ENCODE peak calls at places on chromosomes 1 and 21, in five cellular contexts. One of them, this sample, is unnamed.

GRCh38 chr1:225653463-225654276 is 747 bp upstream of the ENAH start:
- DNase-seq in transverse colon: peak
- DNase-seq in ovary: peak
- DNase-seq in GM23338: peak
- DNase-seq in stimulated activated CD4-positive, alpha-beta T cell treated with anti-CD3 and anti-CD28 coated beads, Interleukin-15, amount 100 ng/mL, for 24 hours: peak
- DNase-seq in this sample: peak

GRCh38 chr1:17437260-17438175 is 2.0 kb downstream of the RCC2 start:
- DNase-seq in transverse colon: peak
- DNase-seq in ovary: peak
- DNase-seq in GM23338: peak
- DNase-seq in stimulated activated CD4-positive, alpha-beta T cell treated with anti-CD3 and anti-CD28 coated beads, Interleukin-15, amount 100 ng/mL, for 24 hours: peak
- DNase-seq in this sample: peak

GRCh38 chr1:169327875-169328274 is 39.7 kb downstream of the NME7 start:
- DNase-seq in transverse colon: no peak
- DNase-seq in ovary: no peak
- DNase-seq in GM23338: no peak
- DNase-seq in stimulated activated CD4-positive, alpha-beta T cell treated with anti-CD3 and anti-CD28 coated beads, Interleukin-15, amount 100 ng/mL, for 24 hours: no peak
- DNase-seq in this sample: no peak

GRCh38 chr1:231396643-231397042 is 25.4 kb downstream of the EGLN1 start:
- DNase-seq in transverse colon: no peak
- DNase-seq in ovary: no peak
- DNase-seq in GM23338: no peak
- DNase-seq in stimulated activated CD4-positive, alpha-beta T cell treated with anti-CD3 and anti-CD28 coated beads, Interleukin-15, amount 100 ng/mL, for 24 hours: no peak
- DNase-seq in this sample: no peak

GRCh38 chr1:97875996-97876395 is 44.8 kb downstream of the DPYD start:
- DNase-seq in transverse colon: no peak
- DNase-seq in ovary: no peak
- DNase-seq in GM23338: no peak
- DNase-seq in stimulated activated CD4-positive, alpha-beta T cell treated with anti-CD3 and anti-CD28 coated beads, Interleukin-15, amount 100 ng/mL, for 24 hours: no peak
- DNase-seq in this sample: no peak

GRCh38 chr1:27049607-27050006 is 37.0 kb upstream of the TENT5B start:
- DNase-seq in transverse colon: no peak
- DNase-seq in ovary: no peak
- DNase-seq in GM23338: peak
- DNase-seq in stimulated activated CD4-positive, alpha-beta T cell treated with anti-CD3 and anti-CD28 coated beads, Interleukin-15, amount 100 ng/mL, for 24 hours: peak
- DNase-seq in this sample: peak

GRCh38 chr1:241310451-241310850 is 46.6 kb downstream of the RGS7 start:
- DNase-seq in transverse colon: no peak
- DNase-seq in ovary: no peak
- DNase-seq in GM23338: no peak
- DNase-seq in stimulated activated CD4-positive, alpha-beta T cell treated with anti-CD3 and anti-CD28 coated beads, Interleukin-15, amount 100 ng/mL, for 24 hours: no peak
- DNase-seq in this sample: no peak

GRCh38 chr21:32257952-32258785 is 20.7 kb downstream of the MIS18A start:
- DNase-seq in transverse colon: peak
- DNase-seq in ovary: peak
- DNase-seq in GM23338: peak
- DNase-seq in stimulated activated CD4-positive, alpha-beta T cell treated with anti-CD3 and anti-CD28 coated beads, Interleukin-15, amount 100 ng/mL, for 24 hours: peak
- DNase-seq in this sample: peak

GRCh38 chr1:232950919-232951579 is 638 bp downstream of the NTPCR start:
- DNase-seq in transverse colon: peak
- DNase-seq in ovary: no peak
- DNase-seq in GM23338: peak
- DNase-seq in stimulated activated CD4-positive, alpha-beta T cell treated with anti-CD3 and anti-CD28 coated beads, Interleukin-15, amount 100 ng/mL, for 24 hours: peak
- DNase-seq in this sample: peak

GRCh38 chr21:37986751-37987399 is 70.6 kb upstream of the KCNJ6 start:
- DNase-seq in transverse colon: no peak
- DNase-seq in ovary: no peak
- DNase-seq in GM23338: no peak
- DNase-seq in stimulated activated CD4-positive, alpha-beta T cell treated with anti-CD3 and anti-CD28 coated beads, Interleukin-15, amount 100 ng/mL, for 24 hours: no peak
- DNase-seq in this sample: peak

GRCh38 chr1:3219005-3219724 is 150.2 kb downstream of the PRDM16 start:
- DNase-seq in transverse colon: peak
- DNase-seq in ovary: peak
- DNase-seq in GM23338: no peak
- DNase-seq in stimulated activated CD4-positive, alpha-beta T cell treated with anti-CD3 and anti-CD28 coated beads, Interleukin-15, amount 100 ng/mL, for 24 hours: no peak
- DNase-seq in this sample: no peak

GRCh38 chr1:183191833-183192232 is 5.8 kb downstream of the LAMC2 start:
- DNase-seq in transverse colon: no peak
- DNase-seq in ovary: no peak
- DNase-seq in GM23338: no peak
- DNase-seq in stimulated activated CD4-positive, alpha-beta T cell treated with anti-CD3 and anti-CD28 coated beads, Interleukin-15, amount 100 ng/mL, for 24 hours: no peak
- DNase-seq in this sample: no peak

GRCh38 chr1:225607355-225607754 is 45.6 kb downstream of the ENAH start:
- DNase-seq in transverse colon: no peak
- DNase-seq in ovary: no peak
- DNase-seq in GM23338: no peak
- DNase-seq in stimulated activated CD4-positive, alpha-beta T cell treated with anti-CD3 and anti-CD28 coated beads, Interleukin-15, amount 100 ng/mL, for 24 hours: no peak
- DNase-seq in this sample: peak

GRCh38 chr1:167059045-167059728 is 31.0 kb downstream of the GPA33 start:
- DNase-seq in transverse colon: peak
- DNase-seq in ovary: peak
- DNase-seq in GM23338: peak
- DNase-seq in stimulated activated CD4-positive, alpha-beta T cell treated with anti-CD3 and anti-CD28 coated beads, Interleukin-15, amount 100 ng/mL, for 24 hours: peak
- DNase-seq in this sample: peak

GRCh38 chr1:200162258-200162657 is 134.7 kb downstream of the NR5A2 start:
- DNase-seq in transverse colon: no peak
- DNase-seq in ovary: no peak
- DNase-seq in GM23338: no peak
- DNase-seq in stimulated activated CD4-positive, alpha-beta T cell treated with anti-CD3 and anti-CD28 coated beads, Interleukin-15, amount 100 ng/mL, for 24 hours: no peak
- DNase-seq in this sample: no peak

GRCh38 chr1:28804071-28804470 is 7.9 kb upstream of the OPRD1 start:
- DNase-seq in transverse colon: no peak
- DNase-seq in ovary: no peak
- DNase-seq in GM23338: no peak
- DNase-seq in stimulated activated CD4-positive, alpha-beta T cell treated with anti-CD3 and anti-CD28 coated beads, Interleukin-15, amount 100 ng/mL, for 24 hours: no peak
- DNase-seq in this sample: peak

This sample was measured in NCI-H82.